ENCODE peak calls at places on chromosomes 6 and 20, in six cellular contexts. M is HepG2, A is HCT116, Q is H1, H is NT2/D1, F is K562. S is an unnamed sample.

GRCh38 chr6:81169166-81169565 is 583.3 kb downstream of the TENT5A start:
- DNase-seq in M (no peak), F (no peak), Q (no peak), H (no peak), A (no peak), S (no peak)

GRCh38 chr20:60268502-60268901 is 310.3 kb downstream of the CDH26 start:
- DNase-seq in F (peak; percentile 70), M (no peak), A (no peak), H (no peak), Q (no peak), S (no peak)

GRCh38 chr20:3727333-3728035 is 5.0 kb upstream of the HSPA12B start:
- DNase-seq in Q (no peak), M (no peak), A (no peak), F (no peak), H (no peak), S (no peak)

GRCh38 chr6:139757766-139758655 is 383.6 kb upstream of the CITED2 start:
- DNase-seq in A (no peak), M (no peak), F (no peak), H (no peak), Q (no peak), S (no peak)

GRCh38 chr6:101163611-101164010 is 229.9 kb upstream of the GRIK2 start:
- DNase-seq in A (no peak), Q (no peak), F (no peak), H (no peak), M (no peak), S (no peak)

GRCh38 chr20:19502169-19502568 is 255.9 kb upstream of the RIN2 start:
- DNase-seq in M (no peak), H (no peak), F (no peak), Q (no peak), A (no peak), S (no peak)

GRCh38 chr6:18416341-18416679 is 29.2 kb downstream of the RNF144B start:
- DNase-seq in F (no peak), A (no peak), M (no peak), Q (no peak), H (no peak), S (no peak)

GRCh38 chr6:7230327-7230691 is 82.7 kb downstream of the SSR1 start:
- DNase-seq in H (no peak), F (no peak), A (no peak), M (no peak), Q (no peak), S (no peak)

GRCh38 chr20:6765469-6766058 is 1.9 kb upstream of the BMP2 start:
- DNase-seq in H (no peak), F (peak; percentile 5), A (peak; percentile 19), M (peak; percentile 77), Q (no peak), S (peak; percentile 41)

GRCh38 chr20:8744228-8744844 is 324.6 kb upstream of the PLCB4 start:
- DNase-seq in Q (no peak), A (no peak), F (no peak), H (no peak), M (no peak), S (no peak)

GRCh38 chr6:109743739-109744138 is 52.6 kb downstream of the FIG4 start:
- DNase-seq in H (no peak), A (no peak), M (no peak), Q (no peak), F (no peak), S (no peak)

GRCh38 chr6:117485433-117485832 is 3.0 kb downstream of the DCBLD1 start:
- DNase-seq in A (no peak), H (no peak), F (no peak), Q (no peak), M (no peak), S (no peak)

GRCh38 chr6:71478834-71479541 is 190.4 kb downstream of the OGFRL1 start:
- DNase-seq in F (no peak), M (no peak), H (peak; percentile 23), A (no peak), Q (no peak), S (no peak)

GRCh38 chr6:75145976-75146375 is 59.9 kb downstream of the COL12A1 start:
- DNase-seq in F (no peak), H (no peak), Q (no peak), A (no peak), M (no peak), S (no peak)

GRCh38 chr6:84457276-84457675 is 229.8 kb upstream of the CEP162 start:
- DNase-seq in A (no peak), H (no peak), F (no peak), M (no peak), Q (no peak), S (no peak)

GRCh38 chr20:46021361-46022359 is 7.4 kb upstream of the SLC12A5 start:
- DNase-seq in M (peak; percentile 69), F (peak; percentile 93), A (no peak), Q (peak; percentile 100), H (peak; percentile 93), S (peak; percentile 99)

GRCh38 chr20:33399924-33400323 is 1.4 kb downstream of the CDK5RAP1 start:
- DNase-seq in H (no peak), A (no peak), Q (no peak), M (peak; percentile 68), F (no peak), S (no peak)

GRCh38 chr6:132084811-132085509 is 133.8 kb upstream of the CCN2 start:
- DNase-seq in M (no peak), Q (no peak), A (no peak), F (no peak), H (no peak), S (no peak)

GRCh38 chr20:62835931-62836861 is 19.3 kb downstream of the COL9A3 start:
- DNase-seq in A (no peak), F (no peak), Q (no peak), M (no peak), H (no peak), S (peak; percentile 20)

GRCh38 chr6:140766999-140767398 is 1365.7 kb upstream of the GJE1 start:
- DNase-seq in M (no peak), H (no peak), F (no peak), Q (no peak), A (no peak), S (no peak)

GRCh38 chr6:101478891-101479290 is 85.4 kb downstream of the GRIK2 start:
- DNase-seq in F (no peak), H (no peak), Q (no peak), A (no peak), M (no peak), S (no peak)

GRCh38 chr6:12472601-12473038 is 182.5 kb downstream of the EDN1 start:
- DNase-seq in M (peak; percentile 68), A (no peak), F (no peak), H (no peak), Q (no peak), S (no peak)

GRCh38 chr6:32369678-32370077 is 2.0 kb downstream of the TSBP1 start:
- DNase-seq in F (no peak), A (peak; percentile 66), H (no peak), M (no peak), Q (no peak), S (no peak)

GRCh38 chr6:157229733-157230132 is 93.6 kb downstream of the TMEM242 start:
- DNase-seq in H (no peak), M (no peak), Q (no peak), A (no peak), F (no peak), S (no peak)

GRCh38 chr6:143325379-143326140 is 124.9 kb downstream of the ADAT2 start:
- DNase-seq in H (no peak), A (no peak), Q (no peak), M (no peak), F (no peak), S (no peak)

GRCh38 chr6:15682965-15683822 is 20.4 kb upstream of the DTNBP1 start:
- DNase-seq in A (no peak), Q (no peak), H (no peak), F (no peak), M (peak; percentile 18), S (no peak)

GRCh38 chr20:41616228-41616627 is 1.9 kb downstream of the CHD6 start:
- DNase-seq in H (no peak), A (no peak), M (peak; percentile 62), Q (no peak), F (no peak), S (no peak)
- TF ChIP-seq YY1 in H (no peak), A (no peak), M (no peak), Q (no peak), F (no peak), S (no peak)

GRCh38 chr6:50973464-50973863 is 154.8 kb downstream of the TFAP2B start:
- DNase-seq in A (no peak), H (no peak), F (peak; percentile 28), Q (no peak), M (no peak), S (no peak)
- TF ChIP-seq YY1 in A (no peak), H (no peak), F (no peak), Q (no peak), M (no peak), S (no peak)

DNA sequence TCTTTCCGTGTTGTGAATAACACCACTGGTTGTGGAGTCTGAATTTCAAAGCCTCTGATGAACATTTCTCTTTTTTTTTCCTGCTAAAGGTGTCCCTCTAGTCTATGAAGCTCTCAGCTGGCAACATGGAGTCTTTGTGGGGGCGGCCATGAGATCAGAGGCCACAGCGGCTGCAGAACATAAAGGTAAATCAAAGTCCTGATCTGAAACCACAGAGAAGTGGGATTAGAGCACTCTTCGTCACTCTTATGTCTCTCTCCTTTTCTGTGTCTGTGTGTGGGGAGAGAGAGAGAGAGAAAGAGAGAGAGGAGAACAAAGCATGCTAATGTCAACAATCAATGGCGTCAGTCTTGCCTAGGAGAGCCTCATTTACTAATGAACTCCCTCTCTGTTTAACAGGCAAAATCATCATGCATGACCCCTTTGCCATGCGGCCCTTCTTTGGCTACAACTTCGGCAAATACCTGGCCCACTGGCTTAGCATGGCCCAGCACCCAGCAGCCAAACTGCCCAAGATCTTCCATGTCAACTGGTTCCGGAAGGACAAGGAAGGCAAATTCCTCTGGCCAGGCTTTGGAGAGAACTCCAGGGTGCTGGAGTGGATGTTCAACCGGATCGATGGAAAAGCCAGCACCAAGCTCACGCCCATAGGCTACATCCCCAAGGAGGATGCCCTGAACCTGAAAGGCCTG is 4.2 kb downstream of the PCK1 start:
- DNase-seq in F (no peak), M (no peak), Q (no peak), H (no peak), A (no peak), S (no peak)
- TF ChIP-seq YY1 in F (no peak), M (no peak), Q (no peak), H (no peak), A (no peak), S (no peak)

GRCh38 chr20:47141941-47142781 is 214.3 kb downstream of the ZMYND8 start:
- DNase-seq in A (no peak), F (no peak), M (no peak), H (no peak), Q (no peak), S (no peak)

GRCh38 chr20:47141350-47141921 is 215.1 kb downstream of the ZMYND8 start:
- DNase-seq in M (no peak), A (no peak), Q (no peak), H (no peak), F (no peak), S (no peak)

GRCh38 chr20:47143658-47144057 is 212.8 kb downstream of the ZMYND8 start:
- DNase-seq in Q (no peak), A (no peak), F (no peak), H (no peak), M (no peak), S (no peak)

GRCh38 chr20:47144463-47144862 is 212.0 kb downstream of the ZMYND8 start:
- DNase-seq in A (no peak), Q (no peak), F (no peak), M (no peak), H (no peak), S (no peak)

DNA sequence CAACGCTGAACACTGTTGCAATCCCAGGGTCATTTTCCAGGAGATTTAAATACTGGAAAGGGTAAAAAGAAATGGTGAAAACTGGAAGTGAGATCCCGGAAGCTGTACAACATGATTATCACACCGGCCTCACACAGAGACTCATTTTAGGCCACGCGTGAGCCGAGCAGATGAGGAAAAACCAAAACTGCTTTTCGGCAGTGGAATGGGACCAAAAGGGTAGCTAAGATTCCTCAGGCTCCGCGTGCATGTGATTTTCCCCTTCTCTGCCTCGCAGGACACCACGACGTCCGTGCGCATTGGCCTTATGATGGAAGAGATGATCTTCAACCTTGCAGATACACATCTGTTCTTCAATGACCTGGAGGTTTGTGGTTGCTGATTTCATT is 213.7 kb downstream of the ZMYND8 start:
- DNase-seq in F (no peak), A (no peak), Q (no peak), M (no peak), H (no peak), S (no peak)
- TF ChIP-seq YY1 in F (no peak), A (no peak), Q (no peak), M (no peak), H (no peak), S (no peak)

S was measured in SK-N-SH.